ENCODE peak calls at places on chromosomes 6 and 20, in five cellular contexts. C, U, B, L and J are unnamed samples.

GRCh38 chr6:24357336-24358218 is at the start of gene DCDC2:
- DNase-seq in C (peak), U (peak), B (no peak), L (peak), J (peak)

GRCh38 chr6:699319-699718 is 6.4 kb upstream of the EXOC2 start:
- DNase-seq in C (no peak), U (no peak), B (no peak), L (no peak), J (no peak)

GRCh38 chr20:32510601-32511357 is 74.4 kb downstream of the NOL4L start:
- DNase-seq in C (peak), U (no peak), B (no peak), L (no peak), J (peak)

GRCh38 chr6:154878866-154879491 is 116.1 kb upstream of the TIAM2 start:
- DNase-seq in C (no peak), U (no peak), B (peak), L (no peak), J (no peak)

GRCh38 chr6:133447924-133448323 is 206.8 kb downstream of the EYA4 start:
- DNase-seq in C (no peak), U (no peak), B (peak), L (no peak), J (no peak)

GRCh38 chr6:127518212-127518709 is 874 bp downstream of the MTCL3 start:
- DNase-seq in C (no peak), U (no peak), B (no peak), L (peak), J (no peak)

GRCh38 chr6:52089758-52090348 is 2.4 kb upstream of the PKHD1 start:
- DNase-seq in C (no peak), U (no peak), B (no peak), L (no peak), J (no peak)

GRCh38 chr20:2812189-2812588 is 2.6 kb upstream of the C20orf141 start:
- DNase-seq in C (no peak), U (no peak), B (no peak), L (no peak), J (no peak)

GRCh38 chr6:18422136-18422535 is 35.0 kb downstream of the RNF144B start:
- DNase-seq in C (no peak), U (no peak), B (no peak), L (no peak), J (no peak)

GRCh38 chr6:49548613-49549304 is 1.7 kb upstream of the C6orf141 start:
- DNase-seq in C (no peak), U (no peak), B (no peak), L (peak), J (no peak)

GRCh38 chr20:55974491-55975202 is 30.7 kb downstream of the CBLN4 start:
- DNase-seq in C (no peak), U (no peak), B (no peak), L (no peak), J (no peak)

GRCh38 chr6:37289931-37290330 is 32.0 kb upstream of the TMEM217 start:
- DNase-seq in C (no peak), U (no peak), B (no peak), L (no peak), J (no peak)

GRCh38 chr6:169008641-169009040 is 245.0 kb downstream of the THBS2 start:
- DNase-seq in C (no peak), U (no peak), B (no peak), L (no peak), J (no peak)

GRCh38 chr6:113744886-113745285 is 112.3 kb upstream of the MARCKS start:
- DNase-seq in C (no peak), U (no peak), B (no peak), L (no peak), J (no peak)

GRCh38 chr6:33851959-33852358 is 48.2 kb upstream of the MLN start:
- DNase-seq in C (no peak), U (peak), B (no peak), L (peak), J (peak)

GRCh38 chr6:157527471-157527907 is 146.5 kb downstream of the ZDHHC14 start:
- DNase-seq in C (no peak), U (no peak), B (peak), L (no peak), J (no peak)

GRCh38 chr6:11759995-11760394 is 18.6 kb downstream of the ADTRP start:
- DNase-seq in C (no peak), U (no peak), B (no peak), L (no peak), J (no peak)

GRCh38 chr6:119628691-119629621 is 279.4 kb upstream of the MAN1A1 start:
- DNase-seq in C (no peak), U (no peak), B (no peak), L (no peak), J (no peak)
- TF ChIP-seq CTCF in C (no peak), U (no peak), B (no peak), L (no peak), J (no peak)

DNA sequence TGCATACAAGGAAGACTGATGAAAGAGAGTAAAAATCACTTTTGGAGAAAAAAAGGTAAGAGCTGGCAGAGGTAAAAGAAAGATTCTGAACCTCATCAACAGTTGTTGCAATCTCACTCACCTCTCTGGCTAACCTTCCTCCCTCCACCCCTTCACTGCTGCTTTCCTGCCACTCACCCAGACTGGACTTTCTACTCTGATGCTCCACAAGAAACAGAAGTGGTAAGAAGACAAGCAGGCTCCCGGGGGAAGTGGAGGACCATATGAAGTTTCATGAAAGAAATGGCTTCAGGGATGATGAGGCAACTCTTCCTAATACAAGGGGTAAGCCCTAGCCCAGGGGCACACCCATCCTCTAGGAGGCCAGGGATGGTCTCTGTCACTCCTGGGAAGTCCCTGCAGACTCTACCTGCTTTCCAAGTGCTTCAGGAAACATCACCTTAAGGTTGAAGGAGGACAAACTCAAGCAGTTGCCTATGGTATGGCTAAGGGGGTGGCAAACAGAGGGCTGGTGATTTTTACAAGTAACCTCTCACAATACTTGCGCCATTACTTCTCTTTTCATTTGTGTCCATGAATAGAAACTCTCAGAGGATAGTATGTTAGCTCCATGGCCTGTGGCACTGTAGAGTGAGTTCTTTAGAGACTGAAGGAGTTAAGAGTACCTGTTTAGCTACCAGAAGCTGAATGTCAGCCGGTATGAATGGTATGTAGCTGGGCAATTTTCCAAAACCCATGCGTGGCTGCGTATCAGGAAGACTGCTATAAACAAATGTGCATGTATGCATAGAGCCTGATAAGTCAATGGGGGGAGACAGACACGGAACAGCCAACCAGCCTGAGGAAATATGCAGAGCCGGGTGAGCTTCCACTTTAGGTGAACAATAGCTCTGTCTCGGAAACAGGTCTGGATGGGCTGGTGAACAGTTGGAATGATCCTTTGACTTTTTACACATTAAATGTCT is 112.0 kb downstream of the BACH2 start:
- DNase-seq in C (peak), U (no peak), B (peak), L (no peak), J (no peak)
- TF ChIP-seq CTCF in C (no peak), U (no peak), B (no peak), L (no peak), J (no peak)

GRCh38 chr6:122361314-122361979 is 38.0 kb upstream of the HSF2 start:
- DNase-seq in C (no peak), U (no peak), B (no peak), L (peak), J (no peak)
- TF ChIP-seq CTCF in C (no peak), U (no peak), B (no peak), L (peak), J (no peak)

GRCh38 chr6:125784365-125784764 is 6.4 kb upstream of the NCOA7 start:
- DNase-seq in C (no peak), U (no peak), B (peak), L (no peak), J (no peak)

GRCh38 chr6:125781307-125781868 is 9.4 kb upstream of the NCOA7 start:
- DNase-seq in C (peak), U (no peak), B (peak), L (no peak), J (no peak)

GRCh38 chr6:125780540-125781306 is 10.0 kb upstream of the NCOA7 start:
- DNase-seq in C (peak), U (peak), B (peak), L (peak), J (peak)

GRCh38 chr6:125779924-125780539 is 10.7 kb upstream of the NCOA7 start:
- DNase-seq in C (peak), U (peak), B (peak), L (peak), J (peak)
- TF ChIP-seq CTCF in C (no peak), U (no peak), B (peak), L (peak), J (no peak)